ENCODE peak calls at places on chromosome 21, in five cellular contexts. Z is tibial nerve, X is right lobe of liver, R is NB4, D is transverse colon. I is an unnamed sample.
A peak's percentile ranks its signal among the peaks of the same experiment; 100 is the strongest.

GRCh38 chr21:46317710-46318463 is 5.8 kb downstream of the C21orf58 start:
- DNase-seq in X (no peak), D (peak; percentile 59), Z (no peak), R (no peak), I (no peak)

GRCh38 chr21:16419188-16419874 is 689.5 kb downstream of the USP25 start:
- DNase-seq in X (peak; percentile 93), R (no peak), D (peak; percentile 12), Z (peak; percentile 66), I (peak; percentile 85)

GRCh38 chr21:21345296-21345695 is 347.1 kb downstream of the NCAM2 start:
- DNase-seq in D (no peak), R (no peak), Z (no peak), X (no peak), I (no peak)

GRCh38 chr21:21415741-21416140 is 417.5 kb downstream of the NCAM2 start:
- DNase-seq in Z (no peak), R (no peak), D (no peak), X (no peak), I (no peak)

GRCh38 chr21:21897275-21897883 is 899.2 kb downstream of the NCAM2 start:
- DNase-seq in X (no peak), Z (no peak), D (no peak), R (no peak), I (no peak)

GRCh38 chr21:20999567-21000169 is 1.5 kb downstream of the NCAM2 start:
- DNase-seq in Z (peak; percentile 60), D (peak; percentile 16), X (no peak), R (peak; percentile 35), I (peak; percentile 36)

GRCh38 chr21:43938751-43939442 is 73.2 kb upstream of the TRAPPC10 start:
- DNase-seq in Z (peak; percentile 79), X (peak; percentile 80), R (peak; percentile 75), D (peak; percentile 87), I (peak; percentile 81)

GRCh38 chr21:33808715-33809367 is 106.8 kb downstream of the ATP5PO start:
- DNase-seq in Z (no peak), R (no peak), X (no peak), D (no peak), I (no peak)

GRCh38 chr21:34728479-34728878 is 59.7 kb downstream of the CLIC6 start:
- DNase-seq in Z (no peak), X (no peak), R (no peak), D (peak; percentile 53), I (no peak)

GRCh38 chr21:45515241-45516061 is 26.8 kb downstream of the SLC19A1 start:
- DNase-seq in D (no peak), Z (no peak), X (peak; percentile 48), R (no peak), I (no peak)

GRCh38 chr21:29656504-29657227 is 283.1 kb downstream of the GRIK1 start:
- DNase-seq in R (peak; percentile 91), Z (no peak), D (no peak), X (no peak), I (no peak)

DNA sequence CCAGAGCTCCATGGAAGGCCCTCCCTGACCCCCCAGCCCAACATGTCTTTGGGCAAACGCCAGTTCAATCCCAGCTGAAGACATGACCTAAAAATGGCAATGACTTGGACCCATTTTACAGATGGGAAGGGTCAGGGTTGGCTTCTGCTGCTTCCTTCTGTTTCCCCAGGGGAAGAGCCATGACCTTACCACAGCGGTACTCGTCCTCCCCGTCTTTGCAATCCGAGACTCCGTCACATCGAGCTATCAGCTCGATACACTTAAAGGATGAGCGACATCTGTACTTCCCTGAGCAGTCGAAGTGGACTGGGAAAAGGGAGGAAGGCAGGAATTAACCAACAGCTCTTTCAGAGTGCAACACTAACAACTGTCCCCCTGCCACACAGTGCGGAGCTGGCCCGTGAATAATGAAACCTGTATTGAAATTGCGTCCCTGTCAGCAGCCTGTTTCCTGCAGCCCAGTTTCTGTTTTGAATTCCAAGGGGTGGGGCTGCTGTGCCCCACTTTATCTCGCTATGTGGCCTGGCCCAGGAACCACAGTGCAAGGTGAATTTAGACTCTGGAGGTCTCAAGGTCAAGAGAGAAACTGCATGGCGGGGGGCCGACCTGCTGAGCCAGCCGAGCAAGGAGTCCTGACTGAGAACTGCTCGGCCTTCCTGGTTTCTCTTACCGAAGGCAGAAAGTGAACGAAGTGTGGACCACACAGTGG is 7.0 kb downstream of the TMPRSS3 start:
- DNase-seq in X (no peak), Z (no peak), D (no peak), R (no peak), I (no peak)
- TF ChIP-seq POLR2A in X (no peak), Z (no peak), D (no peak), R (no peak), I (no peak)

GRCh38 chr21:15208787-15209186 is 144.0 kb upstream of the NRIP1 start:
- DNase-seq in R (no peak), D (no peak), X (no peak), Z (no peak), I (no peak)
- TF ChIP-seq POLR2A in R (no peak), D (no peak), X (no peak), Z (no peak), I (no peak)

GRCh38 chr21:37364722-37365121 is 1.9 kb upstream of the DYRK1A start:
- DNase-seq in R (peak; percentile 71), D (no peak), X (no peak), Z (no peak), I (no peak)
- TF ChIP-seq POLR2A in R (no peak), D (no peak), X (no peak), Z (no peak), I (no peak)

GRCh38 chr21:36235058-36235582 is 78.5 kb downstream of the DOP1B start:
- DNase-seq in Z (no peak), R (no peak), X (peak; percentile 56), D (no peak), I (no peak)

GRCh38 chr21:36232641-36233040 is 76.0 kb downstream of the DOP1B start:
- DNase-seq in Z (no peak), R (no peak), D (no peak), X (no peak), I (no peak)

GRCh38 chr21:36229181-36229580 is 72.6 kb downstream of the DOP1B start:
- DNase-seq in Z (no peak), X (no peak), R (no peak), D (no peak), I (no peak)
- TF ChIP-seq POLR2A in Z (no peak), X (no peak), R (no peak), D (no peak), I (no peak)